ENCODE peak calls at places on chromosome 22, in six cellular contexts. W, K, C, H, V and P are unnamed samples.

GRCh38 chr22:43370045-43370444 is 26.9 kb upstream of the SCUBE1 start:
- DNase-seq in K (no peak), W (no peak), H (no peak), V (no peak), C (no peak), P (no peak)

GRCh38 chr22:46830841-46831240 is 68.4 kb downstream of the TBC1D22A start:
- DNase-seq in C (no peak), K (no peak), H (no peak), W (no peak), V (no peak), P (no peak)

GRCh38 chr22:19598054-19598855 is 74.0 kb upstream of the CLDN5 start:
- DNase-seq in W (peak; percentile 43), V (no peak), C (no peak), K (no peak), H (no peak), P (peak; percentile 33)

GRCh38 chr22:43263645-43264514 is 76.9 kb upstream of the TTLL12 start:
- DNase-seq in C (peak; percentile 76), K (peak; percentile 73), W (peak; percentile 92), H (peak; percentile 77), V (peak; percentile 64), P (peak; percentile 88)

GRCh38 chr22:24875862-24876506 is 70.0 kb downstream of the SGSM1 start:
- DNase-seq in K (peak; percentile 5), V (no peak), W (no peak), C (no peak), H (no peak), P (peak; percentile 8)

GRCh38 chr22:19218541-19219233 is 40.2 kb upstream of the SLC25A1 start:
- DNase-seq in C (no peak), K (no peak), V (no peak), H (no peak), W (no peak), P (no peak)

GRCh38 chr22:25490869-25491268 is 73.6 kb upstream of the GRK3 start:
- DNase-seq in V (no peak), W (no peak), K (no peak), H (no peak), C (no peak), P (no peak)

GRCh38 chr22:28581020-28581419 is 98.6 kb downstream of the TTC28 start:
- DNase-seq in K (no peak), V (no peak), H (no peak), W (no peak), C (no peak), P (no peak)

GRCh38 chr22:30235687-30236170 is 10.8 kb downstream of the LIF start:
- DNase-seq in H (no peak), W (no peak), K (peak; percentile 57), V (peak; percentile 60), C (peak; percentile 67), P (no peak)

GRCh38 chr22:48687606-48688005 is 1140.1 kb downstream of the BRD1 start:
- DNase-seq in K (no peak), V (no peak), W (no peak), C (no peak), H (no peak), P (no peak)

GRCh38 chr22:29154364-29155048 is 51.2 kb upstream of the EMID1 start:
- DNase-seq in C (peak; percentile 72), H (peak; percentile 74), V (peak; percentile 81), K (peak; percentile 60), W (peak; percentile 55), P (peak; percentile 40)

GRCh38 chr22:36129985-36130384 is 30.6 kb downstream of the APOL3 start:
- DNase-seq in C (no peak), V (no peak), H (no peak), W (no peak), K (no peak), P (no peak)

GRCh38 chr22:41979423-41980250 is 10.4 kb downstream of the SEPTIN3 start:
- DNase-seq in C (no peak), K (no peak), W (no peak), V (no peak), H (no peak), P (no peak)

GRCh38 chr22:22042599-22043295 is 60.2 kb upstream of the TOP3B start:
- DNase-seq in W (no peak), K (no peak), H (no peak), V (no peak), C (no peak), P (no peak)

GRCh38 chr22:46714550-46714949 is 23.5 kb downstream of the CERK start:
- DNase-seq in H (no peak), V (no peak), C (no peak), K (peak; percentile 44), W (no peak), P (no peak)

GRCh38 chr22:46763051-46763705 is 728 bp downstream of the TBC1D22A start:
- DNase-seq in K (peak; percentile 37), W (peak; percentile 62), V (no peak), H (no peak), C (no peak), P (peak; percentile 33)